ENCODE peak calls at places on chromosome 1, in five cellular contexts. Y is hippocampal formation; P is activated CD8-positive, alpha-beta T cell treated with anti-CD3 and anti-CD28 coated beads, Interleukin-2, amount 10 ng/mL, durations not matched to agents 7 days and 5 days; H is HepG2; J is NCI-H1105. X is an unnamed sample.

GRCh38 chr1:172902861-172903381 is 147.8 kb downstream of the TNFSF18 start:
- DNase-seq in Y (no peak), P (no peak), H (no peak), J (no peak), X (no peak)

GRCh38 chr1:58439946-58440345 is 106.6 kb downstream of the OMA1 start:
- DNase-seq in Y (no peak), P (no peak), H (no peak), J (no peak), X (no peak)

GRCh38 chr1:223393275-223394214 is at the start of gene CCDC185:
- DNase-seq in Y (no peak), P (no peak), H (no peak), J (no peak), X (no peak)

GRCh38 chr1:110250018-110250417 is 39.9 kb downstream of the KCNC4 start:
- DNase-seq in Y (no peak), P (no peak), H (no peak), J (no peak), X (no peak)

GRCh38 chr1:106961671-106962070 is 94.8 kb upstream of the PRMT6 start:
- DNase-seq in Y (no peak), P (no peak), H (no peak), J (no peak), X (no peak)

GRCh38 chr1:162276493-162276892 is 100.2 kb downstream of the SPATA46 start:
- DNase-seq in Y (no peak), P (no peak), H (peak; percentile 50), J (no peak), X (peak; percentile 21)

GRCh38 chr1:218135358-218135757 is 149.7 kb upstream of the RRP15 start:
- DNase-seq in Y (no peak), P (no peak), H (no peak), J (no peak), X (no peak)

GRCh38 chr1:93552751-93553455 is 105.0 kb downstream of the FNBP1L start:
- DNase-seq in Y (peak; percentile 27), P (no peak), H (peak; percentile 71), J (peak; percentile 27), X (peak; percentile 18)

GRCh38 chr1:9449976-9450696 is 89.1 kb upstream of the SLC25A33 start:
- DNase-seq in Y (no peak), P (no peak), H (no peak), J (no peak), X (no peak)

GRCh38 chr1:162193815-162194214 is 124.3 kb downstream of the NOS1AP start:
- DNase-seq in Y (no peak), P (no peak), H (no peak), J (peak; percentile 30), X (peak; percentile 51)

GRCh38 chr1:48817505-48818114 is 40.9 kb upstream of the BEND5 start:
- DNase-seq in Y (peak; percentile 42), P (peak; percentile 23), H (peak; percentile 18), J (peak; percentile 25), X (peak; percentile 62)

GRCh38 chr1:66275083-66275482 is 258.9 kb upstream of the SGIP1 start:
- DNase-seq in Y (no peak), P (no peak), H (no peak), J (no peak), X (no peak)

GRCh38 chr1:93807301-93807930 is 71.6 kb downstream of the DNTTIP2 start:
- DNase-seq in Y (no peak), P (no peak), H (no peak), J (no peak), X (no peak)

GRCh38 chr1:157878059-157878458 is 36.5 kb upstream of the CD5L start:
- DNase-seq in Y (no peak), P (no peak), H (peak; percentile 45), J (peak; percentile 33), X (peak; percentile 11)

GRCh38 chr1:97640677-97641076 is 280.2 kb downstream of the DPYD start:
- DNase-seq in Y (no peak), P (no peak), H (no peak), J (no peak), X (no peak)

GRCh38 chr1:186948542-186948941 is 119.8 kb downstream of the PLA2G4A start:
- DNase-seq in Y (no peak), P (no peak), H (no peak), J (no peak), X (no peak)

GRCh38 chr1:227372662-227373061 is 54.4 kb upstream of the CDC42BPA start:
- DNase-seq in Y (no peak), P (no peak), H (no peak), J (peak; percentile 32), X (peak; percentile 88)

GRCh38 chr1:77543822-77544448 is 138.5 kb downstream of the ZZZ3 start:
- DNase-seq in Y (no peak), P (no peak), H (no peak), J (no peak), X (no peak)

GRCh38 chr1:116397728-116398127 is 24.7 kb downstream of the ATP1A1 start:
- DNase-seq in Y (no peak), P (no peak), H (no peak), J (no peak), X (no peak)

GRCh38 chr1:197632651-197633050 is 142.6 kb downstream of the DENND1B start:
- DNase-seq in Y (no peak), P (no peak), H (no peak), J (no peak), X (no peak)

GRCh38 chr1:31122101-31122735 is 56.7 kb upstream of the PUM1 start:
- DNase-seq in Y (no peak), P (no peak), H (no peak), J (no peak), X (no peak)

GRCh38 chr1:194338241-194338948 is 1152.0 kb upstream of the B3GALT2 start:
- DNase-seq in Y (no peak), P (no peak), H (no peak), J (no peak), X (no peak)

GRCh38 chr1:22864886-22865285 is 107.8 kb downstream of the LACTBL1 start:
- DNase-seq in Y (no peak), P (no peak), H (no peak), J (no peak), X (no peak)

GRCh38 chr1:207871117-207871649 is 39.7 kb downstream of the CD34 start:
- DNase-seq in Y (no peak), P (no peak), H (no peak), J (no peak), X (no peak)

GRCh38 chr1:34871443-34872132 is 12.0 kb upstream of the SMIM12 start:
- DNase-seq in Y (no peak), P (no peak), H (no peak), J (no peak), X (no peak)

X was measured in NCI-H2029 treated with DMSO at 0.1 percent for 48 hours.